ENCODE peak calls at places on chromosomes 1 and 21, in six cellular contexts. M is epithelial cell of esophagus, H is pancreas, U is fibroblast of pulmonary artery, T is astrocyte of the spinal cord, C is left ventricle myocardium inferior. S is an unnamed sample.

GRCh38 chr1:206021796-206022365 is 1.8 kb downstream of the CTSE start:
- DNase-seq in C (no peak), H (no peak), T (peak), U (peak), M (peak), S (peak)

GRCh38 chr1:231806623-231807470 is 180.3 kb downstream of the DISC1 start:
- DNase-seq in U (peak), H (peak), M (peak), T (no peak), C (peak), S (peak)

GRCh38 chr1:34163792-34164509 is 1.1 kb downstream of the CSMD2 start:
- DNase-seq in T (peak), C (no peak), U (no peak), M (no peak), H (no peak), S (no peak)

GRCh38 chr1:231719485-231720183 is 93.0 kb downstream of the DISC1 start:
- DNase-seq in U (no peak), T (no peak), M (no peak), H (no peak), C (no peak), S (no peak)

GRCh38 chr1:172956871-172957270 is 93.9 kb downstream of the TNFSF18 start:
- DNase-seq in H (no peak), M (no peak), T (no peak), U (no peak), C (no peak), S (no peak)

GRCh38 chr1:52263153-52263910 is 102.7 kb downstream of the CC2D1B start:
- DNase-seq in T (no peak), U (no peak), C (no peak), H (no peak), M (peak), S (no peak)

GRCh38 chr21:29849735-29850176 is 90.0 kb downstream of the GRIK1 start:
- DNase-seq in M (peak), U (peak), C (peak), H (peak), T (peak), S (peak)

GRCh38 chr1:22241250-22241649 is 98.4 kb upstream of the WNT4 start:
- DNase-seq in U (peak), M (no peak), T (no peak), H (no peak), C (no peak), S (no peak)

DNA sequence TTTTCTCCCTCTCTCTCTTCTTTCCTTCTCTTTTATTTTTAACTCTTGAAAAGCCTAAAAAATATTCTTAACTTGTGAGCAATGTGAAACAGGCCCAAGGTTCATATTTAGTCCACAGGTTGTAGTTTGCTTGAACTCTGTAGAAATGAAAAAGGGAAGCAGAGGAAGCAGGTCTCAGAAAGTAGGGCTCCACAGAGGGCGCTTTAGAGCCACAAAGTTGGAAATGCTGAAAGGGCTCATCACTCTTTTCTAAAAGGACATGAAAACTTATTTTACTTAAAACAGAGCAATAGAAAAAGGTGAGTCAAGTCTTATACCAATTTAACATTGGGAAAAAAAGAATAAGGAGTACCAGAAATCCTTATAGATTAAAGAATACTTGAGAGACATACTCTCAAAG is 247.0 kb downstream of the USP25 start:
- DNase-seq in M (no peak), C (no peak), T (no peak), U (no peak), H (no peak), S (peak)
- TF ChIP-seq CTCF in M (peak), C (peak), T (peak), U (peak), H (no peak), S (no peak)

GRCh38 chr1:192809286-192810252 is 730 bp downstream of the RGS2 start:
- DNase-seq in H (peak), T (peak), U (peak), M (peak), C (peak), S (peak)

GRCh38 chr1:192808588-192809285 is at the start of gene RGS2:
- DNase-seq in C (peak), H (peak), M (peak), U (peak), T (peak), S (peak)

GRCh38 chr1:192805832-192806323 is 3.0 kb upstream of the RGS2 start:
- DNase-seq in T (peak), H (no peak), C (no peak), M (peak), U (peak), S (peak)

GRCh38 chr1:192807968-192808587 is 761 bp upstream of the RGS2 start:
- DNase-seq in H (no peak), C (no peak), T (peak), U (peak), M (peak), S (no peak)

GRCh38 chr1:192807221-192807967 is 1.4 kb upstream of the RGS2 start:
- DNase-seq in U (peak), C (no peak), T (peak), M (peak), H (no peak), S (no peak)
- TF ChIP-seq CTCF in U (peak), C (peak), T (no peak), M (peak), H (no peak), S (no peak)

GRCh38 chr1:42145726-42146125 is 7.5 kb upstream of the GUCA2B start:
- DNase-seq in C (no peak), T (no peak), U (no peak), M (no peak), H (no peak), S (no peak)

GRCh38 chr1:42143875-42144274 is 9.3 kb upstream of the GUCA2B start:
- DNase-seq in C (no peak), M (no peak), H (no peak), T (no peak), U (no peak), S (no peak)

GRCh38 chr1:42146127-42146915 is 6.9 kb upstream of the GUCA2B start:
- DNase-seq in H (no peak), U (no peak), T (no peak), C (no peak), M (no peak), S (no peak)

GRCh38 chr1:42144336-42145189 is 8.6 kb upstream of the GUCA2B start:
- DNase-seq in H (no peak), T (no peak), C (no peak), M (no peak), U (no peak), S (no peak)

GRCh38 chr1:42145190-42145716 is 8.0 kb upstream of the GUCA2B start:
- DNase-seq in U (no peak), H (no peak), M (no peak), C (no peak), T (no peak), S (no peak)
- TF ChIP-seq CTCF in U (no peak), H (no peak), M (no peak), C (no peak), T (no peak), S (no peak)

DNA sequence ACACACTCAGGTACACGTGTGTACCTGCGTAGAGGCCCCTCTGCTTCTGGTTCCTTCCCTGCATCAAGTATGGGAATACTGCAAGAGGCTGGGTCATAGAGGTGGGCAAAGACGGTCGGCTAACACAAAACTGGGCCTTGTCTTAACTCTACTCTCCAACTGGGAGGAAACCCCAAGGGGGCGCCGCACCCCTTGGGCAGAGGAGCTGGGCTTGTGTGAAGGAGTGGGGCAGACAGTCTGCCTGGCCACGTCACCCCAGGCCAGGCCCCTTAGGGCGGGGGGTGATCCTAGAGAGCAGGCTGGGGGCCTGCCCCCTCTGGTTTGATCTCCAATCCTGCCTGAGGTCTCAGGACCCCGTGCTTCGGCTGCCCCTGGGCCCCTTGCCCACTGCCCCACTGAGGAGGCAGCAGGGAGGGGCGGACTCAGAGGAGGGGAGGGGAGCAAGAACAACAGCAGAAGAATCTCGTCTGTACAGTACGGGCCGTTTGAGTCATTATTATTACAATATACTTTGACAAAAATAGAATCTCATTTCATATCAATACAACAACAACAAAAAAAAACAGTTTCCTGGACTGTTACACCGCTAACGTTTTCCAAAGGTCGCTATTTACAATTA is 34.7 kb downstream of the MEF2D start:
- DNase-seq in M (no peak), T (no peak), U (no peak), H (no peak), C (no peak), S (peak)
- TF ChIP-seq CTCF in M (peak), T (peak), U (peak), H (no peak), C (no peak), S (no peak)

GRCh38 chr21:40847956-40848355 is 998 bp upstream of the DSCAM start:
- DNase-seq in C (no peak), T (no peak), U (no peak), H (no peak), M (no peak), S (no peak)
- TF ChIP-seq CTCF in C (no peak), T (no peak), U (no peak), H (no peak), M (no peak), S (no peak)

S was measured in Calu3.